ENCODE peak calls at places on chromosomes 4 and X, in eight cellular contexts. Z, P, O, T, H, S, B and K are unnamed samples.

GRCh38 chr4:105246712-105247111 is 100.0 kb downstream of the TET2 start:
- DNase-seq in Z (no peak), T (no peak), S (no peak), P (no peak), B (no peak), O (no peak), H (no peak), K (no peak)

GRCh38 chrX:20437678-20438077 is 171.0 kb upstream of the RPS6KA3 start:
- DNase-seq in Z (no peak), T (no peak), B (peak; percentile 57), O (no peak), H (no peak), P (no peak), S (no peak), K (no peak)

GRCh38 chrX:11890843-11891514 is 132.9 kb downstream of the MSL3 start:
- DNase-seq in H (no peak), S (no peak), Z (no peak), O (peak; percentile 21), T (no peak), B (no peak), P (no peak), K (peak; percentile 57)

GRCh38 chr4:41058426-41058825 is 155.9 kb downstream of the APBB2 start:
- DNase-seq in T (no peak), H (no peak), S (no peak), O (no peak), B (no peak), P (no peak), Z (no peak), K (no peak)

GRCh38 chrX:15855562-15856256 is 1.1 kb upstream of the AP1S2 start:
- DNase-seq in O (no peak), S (no peak), T (no peak), H (no peak), Z (no peak), B (peak; percentile 20), P (no peak), K (no peak)

GRCh38 chrX:6793000-6793399 is 258.1 kb upstream of the VCX3A start:
- DNase-seq in H (no peak), Z (no peak), S (no peak), T (no peak), O (no peak), B (no peak), P (no peak), K (no peak)

GRCh38 chrX:153598541-153599191 is at the start of gene CCNQ:
- DNase-seq in H (peak; percentile 30), B (peak; percentile 10), Z (peak; percentile 61), O (peak; percentile 37), T (no peak), S (no peak), P (no peak), K (peak; percentile 23)

GRCh38 chr4:991451-992296 is 1.5 kb downstream of the SLC26A1 start:
- DNase-seq in B (no peak), H (no peak), P (no peak), O (no peak), S (no peak), Z (no peak), T (no peak), K (no peak)

GRCh38 chrX:3803305-3803704 is 89.9 kb upstream of the PRKX start:
- DNase-seq in S (no peak), T (no peak), P (no peak), H (no peak), B (no peak), O (no peak), Z (no peak), K (no peak)

GRCh38 chr4:173642509-173642908 is 112.5 kb upstream of the HAND2 start:
- DNase-seq in P (no peak), B (no peak), S (no peak), H (no peak), Z (peak; percentile 51), T (no peak), O (no peak), K (no peak)

GRCh38 chrX:110180928-110181310 is 137.0 kb downstream of the AMMECR1 start:
- DNase-seq in P (peak; percentile 44), S (no peak), Z (no peak), B (no peak), O (no peak), T (no peak), H (no peak), K (no peak)

GRCh38 chrX:132488819-132489255 is at the start of gene MBNL3:
- DNase-seq in B (peak; percentile 64), Z (peak; percentile 83), S (peak; percentile 61), H (peak; percentile 59), T (no peak), P (no peak), O (peak; percentile 71), K (peak; percentile 75)

GRCh38 chrX:10512258-10512657 is 108.1 kb downstream of the MID1 start:
- DNase-seq in Z (no peak), S (no peak), O (no peak), H (no peak), T (no peak), P (no peak), B (no peak), K (peak; percentile 46)

GRCh38 chr4:169102011-169102410 is 92.0 kb upstream of the CBR4 start:
- DNase-seq in O (no peak), H (no peak), P (no peak), T (no peak), B (no peak), S (no peak), Z (no peak), K (no peak)

GRCh38 chrX:149198980-149199732 is 305.9 kb downstream of the IDS start:
- DNase-seq in P (no peak), O (no peak), H (no peak), T (no peak), Z (no peak), S (no peak), B (no peak), K (no peak)

GRCh38 chr4:111681751-111682150 is 463.5 kb upstream of the FAM241A start:
- DNase-seq in P (no peak), S (no peak), H (no peak), B (no peak), O (no peak), Z (no peak), T (no peak), K (no peak)
- H3K36me3 ChIP-seq in P (no peaks in the 10 kb centered on the region), S (no peaks in the 10 kb centered on the region), H (no peaks in the 10 kb centered on the region), B (no peaks in the 10 kb centered on the region), O (no peaks in the 10 kb centered on the region), Z (no peaks in the 10 kb centered on the region), T (no peaks in the 10 kb centered on the region), K (no peaks in the 10 kb centered on the region)

DNA sequence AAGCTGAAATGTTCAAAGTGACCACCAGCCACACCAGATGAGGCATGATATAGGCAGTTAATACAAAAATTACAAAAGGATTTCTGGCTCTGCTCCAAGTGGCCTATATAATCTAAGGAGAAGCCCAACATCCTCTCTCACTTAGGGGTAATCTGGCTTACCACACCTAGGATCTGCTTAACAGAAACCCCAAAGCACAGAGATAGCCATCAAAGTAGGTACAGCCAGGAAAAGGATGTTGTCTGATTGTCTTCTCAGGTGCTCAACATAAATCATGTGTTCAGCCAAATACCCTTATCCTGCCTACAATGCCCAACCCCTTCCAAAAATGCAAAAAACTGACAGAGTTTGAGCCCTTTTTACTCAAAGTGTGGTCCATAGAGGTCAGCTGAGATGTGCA is 54.0 kb downstream of the PPM1K start:
- DNase-seq in B (no peak), Z (no peak), O (no peak), T (no peak), P (no peak), H (no peak), S (no peak), K (no peak)
- H3K4me3 ChIP-seq in B (no peak overlapping the region), Z (no peak overlapping the region), O (no peak overlapping the region), T (no peak overlapping the region), P (no peak overlapping the region), H (peak overlapping the region; percentile 23), S (peak overlapping the region; percentile 41), K (no peak overlapping the region)

GRCh38 chr4:54741161-54741560 is 83.4 kb downstream of the KIT start:
- DNase-seq in Z (no peak), H (no peak), T (no peak), P (no peak), O (no peak), B (no peak), S (no peak), K (no peak)

GRCh38 chr4:54745031-54745770 is 87.4 kb downstream of the KIT start:
- DNase-seq in T (no peak), Z (no peak), H (no peak), O (no peak), B (no peak), P (no peak), S (no peak), K (no peak)

GRCh38 chr4:54744487-54744886 is 86.7 kb downstream of the KIT start:
- DNase-seq in T (no peak), P (no peak), B (no peak), S (no peak), Z (no peak), H (no peak), O (no peak), K (no peak)

GRCh38 chr4:54742636-54743399 is 85.1 kb downstream of the KIT start:
- DNase-seq in Z (peak; percentile 54), H (no peak), B (no peak), O (no peak), S (no peak), T (no peak), P (no peak), K (no peak)

DNA sequence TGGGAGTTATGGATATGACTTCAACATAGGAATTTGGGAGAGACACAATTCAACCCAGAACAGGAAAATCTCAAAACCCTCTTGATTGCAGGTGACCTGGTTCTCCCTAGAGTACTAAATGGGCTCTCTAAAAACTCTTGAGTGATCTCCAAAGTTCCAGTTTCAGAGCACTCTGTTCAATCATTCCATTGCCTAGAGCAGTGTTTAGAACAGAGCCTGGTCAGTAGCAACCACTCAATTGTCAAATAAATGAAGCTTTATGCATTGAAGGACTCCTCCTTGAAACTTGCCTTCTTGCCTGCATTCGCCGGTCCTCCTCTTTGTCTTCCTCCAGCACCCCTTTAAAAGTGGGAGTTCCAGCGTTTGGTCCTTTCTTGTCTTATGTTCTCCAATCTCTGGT is 85.8 kb downstream of the KIT start:
- DNase-seq in H (no peak), S (no peak), P (no peak), Z (no peak), O (no peak), T (no peak), B (no peak), K (no peak)
- H3K36me3 ChIP-seq in H (no peaks in the 10 kb centered on the region), S (no peaks in the 10 kb centered on the region), P (no peaks in the 10 kb centered on the region), Z (peaks cover 85% of the 10 kb centered on the region), O (no peaks in the 10 kb centered on the region), T (no peaks in the 10 kb centered on the region), B (no peaks in the 10 kb centered on the region), K (no peaks in the 10 kb centered on the region)

GRCh38 chrX:103631145-103631544 is 2.4 kb downstream of the TCEAL1 start:
- DNase-seq in P (no peak), T (no peak), B (no peak), H (no peak), Z (no peak), S (no peak), O (no peak), K (no peak)
- H3K4me3 ChIP-seq in P (no peak overlapping the region), T (peak overlapping the region; percentile 86), B (no peak overlapping the region), H (no peak overlapping the region), Z (no peak overlapping the region), S (no peak overlapping the region), O (no peak overlapping the region), K (no peak overlapping the region)

GRCh38 chr4:55613621-55614020 is 21.6 kb upstream of the PDCL2 start:
- DNase-seq in B (no peak), O (no peak), P (no peak), T (no peak), S (no peak), H (no peak), Z (no peak), K (no peak)
- H3K36me3 ChIP-seq in B (no peaks in the 10 kb centered on the region), O (no peaks in the 10 kb centered on the region), P (no peaks in the 10 kb centered on the region), T (no peaks in the 10 kb centered on the region), S (no peaks in the 10 kb centered on the region), H (no peaks in the 10 kb centered on the region), Z (no peaks in the 10 kb centered on the region), K (no peaks in the 10 kb centered on the region)

GRCh38 chrX:88990882-88991582 is 244.0 kb downstream of the CPXCR1 start:
- DNase-seq in B (no peak), Z (no peak), P (no peak), O (no peak), T (no peak), H (no peak), S (no peak), K (no peak)
- H3K4me3 ChIP-seq in B (no peak overlapping the region), Z (peak overlapping the region; percentile 35), P (no peak overlapping the region), O (no peak overlapping the region), T (no peak overlapping the region), H (no peak overlapping the region), S (no peak overlapping the region), K (no peak overlapping the region)